ENCODE peak calls at places on chromosomes 5 and 9, in four cellular contexts. One of them, this sample, is unnamed.

GRCh38 chr9:123615381-123615780 is 259.4 kb downstream of the CRB2 start:
- DNase-seq in K562: no peak
- DNase-seq in H1: no peak
- DNase-seq in HepG2: no peak
- DNase-seq in this sample: no peak

GRCh38 chr5:80960531-80961375 is 590 bp downstream of the RASGRF2 start:
- DNase-seq in H1: no peak
- DNase-seq in HepG2: peak; percentile 18
- DNase-seq in K562: no peak
- DNase-seq in this sample: no peak

GRCh38 chr5:106600803-106601202 is 1069.9 kb downstream of the EFNA5 start:
- DNase-seq in H1: no peak
- DNase-seq in HepG2: no peak
- DNase-seq in K562: no peak
- DNase-seq in this sample: no peak

GRCh38 chr9:27086818-27087680 is 22.0 kb upstream of the TEK start:
- DNase-seq in H1: no peak
- DNase-seq in K562: no peak
- DNase-seq in HepG2: no peak
- DNase-seq in this sample: no peak

GRCh38 chr5:9156282-9156681 is 389.6 kb downstream of the SEMA5A start:
- DNase-seq in H1: peak; percentile 10
- DNase-seq in HepG2: no peak
- DNase-seq in K562: no peak
- DNase-seq in this sample: no peak

GRCh38 chr9:109253637-109254284 is 67.1 kb downstream of the EPB41L4B start:
- DNase-seq in K562: no peak
- DNase-seq in HepG2: no peak
- DNase-seq in H1: no peak
- DNase-seq in this sample: no peak

GRCh38 chr5:79229357-79230174 is 6.4 kb upstream of the JMY start:
- DNase-seq in HepG2: no peak
- DNase-seq in H1: no peak
- DNase-seq in K562: no peak
- DNase-seq in this sample: peak; percentile 69

GRCh38 chr5:175826980-175827379 is 44.4 kb upstream of the CPLX2 start:
- DNase-seq in H1: no peak
- DNase-seq in HepG2: no peak
- DNase-seq in K562: peak; percentile 36
- DNase-seq in this sample: no peak

GRCh38 chr9:103483471-103484096 is 488.5 kb downstream of the CYLC2 start:
- DNase-seq in H1: no peak
- DNase-seq in HepG2: no peak
- DNase-seq in K562: no peak
- DNase-seq in this sample: no peak
- TF ChIP-seq YY1 in H1: no peak
- TF ChIP-seq YY1 in HepG2: no peak
- TF ChIP-seq YY1 in K562: no peak
- TF ChIP-seq YY1 in this sample: no peak

GRCh38 chr5:149153751-149154610 is 12.7 kb downstream of the ABLIM3 start:
- DNase-seq in K562: no peak
- DNase-seq in H1: no peak
- DNase-seq in HepG2: peak; percentile 50
- DNase-seq in this sample: no peak
- TF ChIP-seq BRCA1 in K562: no peak
- TF ChIP-seq BRCA1 in H1: no peak
- TF ChIP-seq BRCA1 in HepG2: no peak
- TF ChIP-seq BRCA1 in this sample: no peak

DNA sequence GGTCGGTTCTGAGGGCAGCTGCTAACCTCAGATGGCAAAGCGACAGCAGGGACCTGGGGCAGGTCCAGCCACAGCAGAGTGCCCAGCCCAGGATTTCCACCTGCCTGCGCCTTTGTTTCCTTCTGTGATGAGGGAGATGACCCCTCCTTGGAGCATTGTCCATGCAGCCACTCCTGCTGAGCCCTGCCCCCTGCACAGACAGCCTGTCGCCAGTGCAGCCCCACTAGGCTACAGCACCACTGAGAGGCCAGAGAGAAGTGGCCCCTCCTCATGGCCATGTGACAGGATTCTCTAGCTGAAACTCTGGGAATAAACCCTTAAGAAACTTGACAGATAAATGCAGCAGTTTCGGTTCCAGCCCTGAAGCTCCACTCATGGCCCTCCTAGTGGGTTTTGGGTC is 10.5 kb upstream of the MRNIP start:
- DNase-seq in K562: no peak
- DNase-seq in H1: no peak
- DNase-seq in HepG2: no peak
- DNase-seq in this sample: no peak
- TF ChIP-seq YY1 in K562: no peak
- TF ChIP-seq YY1 in H1: no peak
- TF ChIP-seq YY1 in HepG2: no peak
- TF ChIP-seq YY1 in this sample: no peak

DNA sequence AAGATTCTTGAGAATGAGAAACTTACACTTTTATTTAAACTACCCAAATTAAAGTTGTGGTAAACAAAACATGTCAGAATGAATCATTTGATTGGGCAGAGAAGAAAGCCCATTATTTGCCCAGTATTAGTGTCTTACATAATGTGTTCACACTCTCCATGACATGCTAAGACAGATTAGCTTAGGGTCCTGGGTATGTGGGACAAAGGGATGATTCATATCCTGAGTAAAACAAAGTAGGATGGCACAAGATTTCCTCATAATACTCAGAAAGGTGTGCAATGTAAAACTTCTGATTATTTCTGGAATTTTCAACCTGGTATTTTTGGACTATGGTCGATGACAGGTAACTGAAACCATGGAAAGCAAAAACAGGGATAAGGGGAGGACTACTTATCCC is 183.9 kb upstream of the POU5F2 start:
- DNase-seq in H1: no peak
- DNase-seq in HepG2: no peak
- DNase-seq in K562: no peak
- DNase-seq in this sample: no peak
- TF ChIP-seq BRCA1 in H1: no peak
- TF ChIP-seq BRCA1 in HepG2: no peak
- TF ChIP-seq BRCA1 in K562: no peak
- TF ChIP-seq BRCA1 in this sample: no peak

GRCh38 chr9:135796784-135797462 is 94.9 kb downstream of the KCNT1 start:
- DNase-seq in K562: no peak
- DNase-seq in H1: no peak
- DNase-seq in HepG2: no peak
- DNase-seq in this sample: no peak

GRCh38 chr9:135795391-135795790 is 93.4 kb downstream of the KCNT1 start:
- DNase-seq in HepG2: no peak
- DNase-seq in K562: no peak
- DNase-seq in H1: no peak
- DNase-seq in this sample: no peak

GRCh38 chr9:135798303-135798585 is 96.3 kb downstream of the KCNT1 start:
- DNase-seq in H1: no peak
- DNase-seq in HepG2: no peak
- DNase-seq in K562: no peak
- DNase-seq in this sample: no peak

GRCh38 chr9:135799261-135799660 is 97.3 kb downstream of the KCNT1 start:
- DNase-seq in HepG2: no peak
- DNase-seq in K562: no peak
- DNase-seq in H1: no peak
- DNase-seq in this sample: no peak

DNA sequence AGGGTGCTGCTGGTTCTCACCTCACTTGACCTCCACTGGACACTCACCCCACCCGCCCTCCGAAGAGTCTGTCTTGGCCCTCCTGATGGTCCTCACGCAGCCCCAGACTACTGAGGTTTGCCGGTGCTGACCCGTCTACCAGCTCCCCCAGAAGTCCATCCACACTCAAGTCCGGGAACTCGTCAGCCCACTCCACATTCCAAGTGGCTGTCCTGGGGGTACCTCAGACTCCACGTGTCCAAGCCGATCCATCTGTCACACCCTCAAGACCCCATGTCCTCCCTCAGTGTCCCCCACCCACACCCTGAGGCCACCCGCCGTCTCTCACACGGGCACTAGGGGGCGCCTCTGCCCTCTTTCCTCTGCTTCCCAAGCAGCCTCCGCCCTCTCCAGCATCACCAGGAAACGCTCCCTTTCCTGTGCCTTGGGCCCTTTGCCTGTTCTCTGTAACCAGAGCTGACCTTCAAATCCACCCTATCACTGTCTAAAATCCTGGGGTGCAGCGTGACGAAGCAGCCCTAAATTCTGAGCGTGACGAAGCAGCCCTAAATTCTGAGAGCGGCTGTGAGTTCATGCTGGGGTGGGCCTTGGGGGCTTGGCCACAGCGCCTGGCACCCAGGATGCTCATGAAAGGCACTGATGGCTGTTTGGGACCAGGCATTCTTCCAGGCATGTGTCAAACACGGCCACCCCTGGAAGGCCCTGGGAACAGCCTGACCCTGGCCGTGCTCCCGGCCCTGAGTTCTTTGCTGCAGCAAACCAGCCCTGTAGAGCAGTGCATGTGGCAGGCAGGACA is 95.7 kb downstream of the KCNT1 start:
- DNase-seq in H1: peak; percentile 33
- DNase-seq in K562: peak; percentile 80
- DNase-seq in HepG2: no peak
- DNase-seq in this sample: no peak
- TF ChIP-seq YY1 in H1: no peak
- TF ChIP-seq YY1 in K562: no peak
- TF ChIP-seq YY1 in HepG2: no peak
- TF ChIP-seq YY1 in this sample: no peak

This sample was measured in GM12878.